ENCODE peak calls at places on chromosomes 2 and 18, in five cellular contexts. R is lower lobe of right lung, X is NB4, M is fibroblast of pulmonary artery, T is Calu3. L is an unnamed sample.

GRCh38 chr2:118837067-118837466 is 10.4 kb downstream of the EN1 start:
- DNase-seq in X (no peak), M (no peak), T (no peak), R (no peak), L (no peak)

GRCh38 chr18:195651-196050 is 37.3 kb downstream of the USP14 start:
- DNase-seq in M (no peak), R (no peak), T (no peak), X (no peak), L (no peak)

GRCh38 chr18:59005266-59005665 is 134.4 kb upstream of the SEC11C start:
- DNase-seq in X (no peak), T (peak), R (no peak), M (peak), L (no peak)

GRCh38 chr2:23399674-23400261 is 14.8 kb downstream of the KLHL29 start:
- DNase-seq in M (no peak), R (no peak), T (no peak), X (peak), L (no peak)

GRCh38 chr2:98663521-98664090 is 55.2 kb downstream of the UNC50 start:
- DNase-seq in T (no peak), X (no peak), M (no peak), R (no peak), L (no peak)

GRCh38 chr2:12057436-12058166 is 311.2 kb downstream of the LPIN1 start:
- DNase-seq in X (peak), T (no peak), R (peak), M (no peak), L (peak)

GRCh38 chr2:105610444-105611327 is 134.0 kb upstream of the NCK2 start:
- DNase-seq in T (no peak), X (no peak), R (no peak), M (no peak), L (no peak)

GRCh38 chr2:197369228-197369945 is 58.8 kb upstream of the ANKRD44 start:
- DNase-seq in M (peak), T (peak), X (no peak), R (no peak), L (no peak)

GRCh38 chr2:72583376-72583775 is 242.5 kb downstream of the EXOC6B start:
- DNase-seq in X (no peak), R (no peak), M (peak), T (no peak), L (no peak)

GRCh38 chr2:168278424-168278888 is 31.1 kb upstream of the STK39 start:
- DNase-seq in M (peak), T (peak), X (no peak), R (no peak), L (no peak)

GRCh38 chr2:127313359-127313758 is 19.4 kb upstream of the ERCC3 start:
- DNase-seq in X (peak), M (no peak), T (no peak), R (no peak), L (no peak)

GRCh38 chr18:12890500-12890899 is 6.5 kb upstream of the PTPN2 start:
- DNase-seq in M (peak), X (peak), T (peak), R (no peak), L (no peak)

GRCh38 chr2:240556553-240557100 is 1.2 kb downstream of the ANKMY1 start:
- DNase-seq in M (peak), T (peak), R (peak), X (peak), L (peak)

GRCh38 chr2:25651066-25651465 is 22.3 kb downstream of the DTNB start:
- DNase-seq in M (peak), X (no peak), R (no peak), T (no peak), L (no peak)

GRCh38 chr18:60322591-60322990 is 50.0 kb downstream of the MC4R start:
- DNase-seq in R (no peak), M (no peak), T (no peak), X (no peak), L (no peak)

GRCh38 chr2:207734264-207734635 is 22.8 kb downstream of the CCNYL1 start:
- DNase-seq in R (no peak), T (no peak), X (peak), M (peak), L (no peak)

GRCh38 chr2:16321256-16321655 is 344.4 kb downstream of the CYRIA start:
- DNase-seq in X (no peak), R (no peak), M (no peak), T (no peak), L (no peak)

GRCh38 chr2:62142054-62142453 is 53.9 kb upstream of the B3GNT2 start:
- DNase-seq in R (no peak), X (peak), T (no peak), M (no peak), L (peak)

GRCh38 chr2:3807853-3808252 is 104.5 kb downstream of the DCDC2C start:
- DNase-seq in X (peak), T (no peak), M (peak), R (no peak), L (no peak)

GRCh38 chr2:234974501-234975385 is 22.9 kb downstream of the SH3BP4 start:
- DNase-seq in T (no peak), X (peak), R (no peak), M (peak), L (no peak)

GRCh38 chr2:143230506-143231256 is 101.5 kb downstream of the ARHGAP15 start:
- DNase-seq in X (no peak), R (no peak), T (no peak), M (no peak), L (no peak)

GRCh38 chr2:18551169-18551568 is 9.3 kb downstream of the RDH14 start:
- DNase-seq in T (no peak), R (no peak), X (no peak), M (no peak), L (no peak)

GRCh38 chr18:32092422-32093105 is 890 bp downstream of the RNF138 start:
- DNase-seq in R (peak), X (peak), T (peak), M (peak), L (peak)
- TF ChIP-seq CTCF in R (no peak), X (no peak), T (no peak), M (no peak), L (no peak)

DNA sequence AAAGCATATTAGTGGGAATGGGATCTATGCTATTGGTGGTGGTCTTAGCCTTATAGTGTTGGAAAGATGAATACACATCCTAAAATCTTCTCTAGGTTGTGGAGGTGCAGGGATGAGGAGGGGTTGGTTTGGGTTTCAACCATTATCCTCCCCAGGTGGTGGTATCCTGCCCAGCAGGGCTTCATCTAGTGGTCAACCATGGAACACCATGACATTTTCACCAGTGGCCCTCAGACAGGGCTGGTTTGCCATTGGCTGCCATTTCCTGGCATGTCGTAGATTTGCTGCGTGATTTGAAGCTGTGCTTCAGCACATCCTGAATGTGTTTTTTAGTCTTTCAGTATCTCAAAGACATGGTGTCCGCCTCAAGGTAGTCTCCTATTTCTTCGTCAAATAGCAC is 391.2 kb upstream of the HNRNPA3 start:
- DNase-seq in R (no peak), X (no peak), M (no peak), T (no peak), L (no peak)
- TF ChIP-seq CTCF in R (no peak), X (peak), M (no peak), T (no peak), L (no peak)

GRCh38 chr2:135898234-135898786 is 22.1 kb upstream of the MCM6 start:
- DNase-seq in X (no peak), R (no peak), T (no peak), M (no peak), L (no peak)

GRCh38 chr2:135890149-135890548 is 13.9 kb upstream of the MCM6 start:
- DNase-seq in T (no peak), M (no peak), X (no peak), R (no peak), L (no peak)

GRCh38 chr2:135890830-135891229 is 14.6 kb upstream of the MCM6 start:
- DNase-seq in R (no peak), M (no peak), X (no peak), T (no peak), L (peak)

GRCh38 chr2:135893374-135893794 is 17.1 kb upstream of the MCM6 start:
- DNase-seq in X (no peak), T (no peak), M (no peak), R (no peak), L (peak)
- TF ChIP-seq CTCF in X (no peak), T (no peak), M (no peak), R (no peak), L (no peak)

GRCh38 chr2:85602476-85603234 is at the start of gene TMEM150A:
- DNase-seq in X (peak), M (peak), T (peak), R (peak), L (peak)
- TF ChIP-seq CTCF in X (no peak), M (no peak), T (no peak), R (peak), L (no peak)

GRCh38 chr2:236136483-236136882 is 31.7 kb downstream of the GBX2 start:
- DNase-seq in R (no peak), T (no peak), X (no peak), M (no peak), L (no peak)
- TF ChIP-seq CTCF in R (no peak), T (no peak), X (no peak), M (no peak), L (no peak)

GRCh38 chr2:158034198-158034831 is 67.4 kb upstream of the UPP2 start:
- DNase-seq in M (peak), R (no peak), X (peak), T (peak), L (peak)
- TF ChIP-seq CTCF in M (peak), R (peak), X (peak), T (peak), L (peak)

GRCh38 chr2:219475278-219475677 is 23.4 kb upstream of the GMPPA start:
- DNase-seq in M (no peak), T (no peak), X (no peak), R (no peak), L (no peak)

GRCh38 chr2:219474285-219475060 is 24.2 kb upstream of the GMPPA start:
- DNase-seq in T (no peak), M (no peak), R (no peak), X (no peak), L (no peak)

GRCh38 chr2:219476605-219477578 is 21.8 kb upstream of the GMPPA start:
- DNase-seq in R (no peak), X (peak), M (no peak), T (no peak), L (no peak)

GRCh38 chr2:219477815-219478214 is 20.9 kb upstream of the GMPPA start:
- DNase-seq in X (no peak), R (no peak), T (no peak), M (no peak), L (no peak)

DNA sequence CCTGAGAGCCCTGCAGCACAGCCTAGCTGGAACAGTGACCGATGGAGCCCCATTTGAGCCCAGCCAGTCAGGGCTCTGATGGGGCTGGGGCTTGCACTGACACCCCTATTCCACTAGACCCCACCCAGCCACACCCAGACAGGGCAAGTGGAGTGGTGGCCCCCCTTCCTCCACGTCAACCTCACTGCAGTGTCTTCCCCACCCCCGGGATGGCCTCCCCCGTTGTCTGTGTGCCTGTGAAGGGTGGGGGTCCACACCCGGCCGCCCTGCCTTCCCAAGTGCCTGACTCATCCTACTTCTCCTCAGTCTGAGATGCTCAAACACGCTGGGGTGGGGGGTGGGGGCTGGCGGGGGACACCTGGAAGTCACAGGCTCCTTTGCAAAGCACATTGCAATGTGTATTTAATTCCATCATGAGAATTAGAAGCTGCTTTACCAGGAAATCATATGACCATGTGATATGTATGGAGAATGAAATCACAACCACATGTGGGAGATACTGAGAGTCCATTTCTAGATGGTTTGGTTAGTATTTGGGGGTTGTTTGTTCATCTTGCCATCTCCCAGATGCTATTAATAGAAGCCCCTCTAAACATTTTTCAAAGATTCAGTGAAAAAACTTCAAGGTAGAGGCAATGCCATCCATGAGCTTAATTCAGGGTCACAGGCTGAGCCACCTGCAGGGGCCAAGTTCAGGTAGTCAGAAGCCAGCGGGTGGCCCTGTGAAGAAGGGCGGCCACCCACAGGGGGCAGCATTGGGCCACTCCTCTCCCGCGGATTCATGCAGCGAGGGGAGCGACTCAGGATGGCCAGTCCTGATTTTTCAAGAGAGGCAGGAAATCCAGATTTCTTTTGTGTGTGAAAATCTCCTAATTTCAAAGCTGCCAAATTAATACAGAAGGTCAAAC is 22.7 kb upstream of the GMPPA start:
- DNase-seq in M (peak), R (peak), X (peak), T (peak), L (peak)
- TF ChIP-seq CTCF in M (peak), R (peak), X (peak), T (peak), L (peak)

GRCh38 chr2:129483366-129483765 is 496.1 kb upstream of the RAB6C start:
- DNase-seq in X (no peak), T (no peak), R (no peak), M (no peak), L (no peak)
- TF ChIP-seq CTCF in X (no peak), T (no peak), R (no peak), M (no peak), L (no peak)

L was measured in HL-60.